ENCODE peak calls at places on chromosomes 7 and 10, in nine cellular contexts. U is heart left ventricle; C is mucosa of descending colon; H is CD8-positive, alpha-beta T cell; P is spleen; Y is Peyer's patch; W is psoas muscle; M is A549; N is neural progenitor cell. Z is an unnamed sample. For H3K4me1, the result is how much of the 10 kb centered on the place peaks cover.

GRCh38 chr10:61280303-61280702 is 172.9 kb downstream of the TMEM26 start:
- DNase-seq in U (no peak), P (no peak), M (no peak), H (no peak), C (no peak), Y (no peak), W (no peak), N (no peak), Z (no peak)

GRCh38 chr10:22931948-22932347 is 4.1 kb downstream of the ARMC3 start:
- DNase-seq in M (no peak), U (no peak), C (no peak), W (no peak), P (no peak), N (no peak), H (no peak), Y (no peak), Z (peak)

GRCh38 chr7:106493041-106493731 is 167.8 kb downstream of the CCDC71L start:
- DNase-seq in M (no peak), U (no peak), N (no peak), W (no peak), P (no peak), Y (peak), C (peak), H (no peak), Z (no peak)

GRCh38 chr10:13087986-13088618 is 11.9 kb upstream of the OPTN start:
- DNase-seq in Y (no peak), P (no peak), M (peak), U (no peak), N (no peak), H (no peak), C (no peak), W (no peak), Z (no peak)

GRCh38 chr7:78141533-78142281 is 343.1 kb downstream of the PHTF2 start:
- DNase-seq in Y (no peak), M (no peak), H (no peak), N (no peak), C (no peak), U (no peak), W (no peak), P (no peak), Z (no peak)

GRCh38 chr10:109996225-109996624 is 11.6 kb upstream of the ADD3 start:
- DNase-seq in W (no peak), H (no peak), M (no peak), Y (no peak), C (no peak), P (no peak), N (no peak), U (no peak), Z (peak)

GRCh38 chr10:88207121-88207546 is 343.7 kb downstream of the PTEN start:
- DNase-seq in C (no peak), Y (no peak), M (no peak), U (no peak), N (no peak), P (no peak), H (no peak), W (no peak), Z (no peak)

GRCh38 chr10:130079614-130080460 is 30.8 kb downstream of the C10orf143 start:
- DNase-seq in Y (no peak), H (no peak), N (no peak), M (no peak), P (no peak), W (no peak), C (no peak), U (no peak), Z (no peak)

GRCh38 chr7:101121996-101122932 is 4.6 kb upstream of the SERPINE1 start:
- DNase-seq in U (peak), Y (peak), P (no peak), H (no peak), C (peak), N (peak), M (peak), W (peak), Z (peak)

GRCh38 chr10:34031410-34031809 is 696.9 kb upstream of the NRP1 start:
- DNase-seq in Y (no peak), P (no peak), M (no peak), N (no peak), C (no peak), U (peak), W (peak), H (no peak), Z (no peak)

GRCh38 chr10:3537518-3537917 is 247.5 kb downstream of the KLF6 start:
- DNase-seq in N (no peak), P (no peak), C (no peak), H (no peak), Y (no peak), U (no peak), M (no peak), W (no peak), Z (no peak)

GRCh38 chr10:9160275-9160674 is 1105.8 kb downstream of the GATA3 start:
- DNase-seq in N (no peak), M (no peak), P (no peak), C (no peak), U (no peak), Y (no peak), W (no peak), H (no peak), Z (no peak)

GRCh38 chr10:51014680-51015425 is 59.4 kb upstream of the PRKG1 start:
- DNase-seq in C (no peak), H (no peak), U (no peak), Y (no peak), N (no peak), M (no peak), W (no peak), P (no peak), Z (no peak)

GRCh38 chr7:9625953-9626352 is 1192.5 kb downstream of the NXPH1 start:
- DNase-seq in M (no peak), Y (no peak), P (no peak), C (no peak), W (no peak), U (no peak), N (no peak), H (no peak), Z (no peak)

GRCh38 chr10:23630880-23631279 is 192.0 kb downstream of the OTUD1 start:
- DNase-seq in Y (no peak), W (no peak), P (no peak), C (no peak), H (no peak), M (no peak), U (no peak), N (peak), Z (no peak)

GRCh38 chr7:47507514-47507913 is 74.4 kb downstream of the TNS3 start:
- DNase-seq in W (peak), P (no peak), M (no peak), C (peak), Y (no peak), U (no peak), N (peak), H (no peak), Z (no peak)

GRCh38 chr7:152504367-152504766 is 68.6 kb upstream of the KMT2C start:
- DNase-seq in C (no peak), P (peak), U (no peak), W (no peak), M (no peak), H (no peak), Y (no peak), N (no peak), Z (peak)

GRCh38 chr10:97136744-97137143 is 49.0 kb downstream of the SLIT1 start:
- DNase-seq in H (no peak), N (no peak), M (no peak), C (no peak), U (no peak), P (peak), Y (no peak), W (no peak), Z (no peak)

GRCh38 chr10:48800283-48800675 is 115.6 kb downstream of the WDFY4 start:
- DNase-seq in U (no peak), Y (no peak), M (no peak), P (no peak), N (no peak), C (no peak), H (no peak), W (no peak), Z (no peak)

GRCh38 chr7:82624337-82624736 is 180.8 kb upstream of the CACNA2D1 start:
- DNase-seq in P (no peak), N (no peak), H (no peak), C (no peak), M (no peak), W (no peak), Y (no peak), U (no peak), Z (no peak)

GRCh38 chr7:68892211-68892610 is 706.1 kb upstream of the AUTS2 start:
- DNase-seq in U (no peak), P (no peak), C (no peak), W (no peak), H (no peak), M (peak), Y (no peak), N (peak), Z (peak)

DNA sequence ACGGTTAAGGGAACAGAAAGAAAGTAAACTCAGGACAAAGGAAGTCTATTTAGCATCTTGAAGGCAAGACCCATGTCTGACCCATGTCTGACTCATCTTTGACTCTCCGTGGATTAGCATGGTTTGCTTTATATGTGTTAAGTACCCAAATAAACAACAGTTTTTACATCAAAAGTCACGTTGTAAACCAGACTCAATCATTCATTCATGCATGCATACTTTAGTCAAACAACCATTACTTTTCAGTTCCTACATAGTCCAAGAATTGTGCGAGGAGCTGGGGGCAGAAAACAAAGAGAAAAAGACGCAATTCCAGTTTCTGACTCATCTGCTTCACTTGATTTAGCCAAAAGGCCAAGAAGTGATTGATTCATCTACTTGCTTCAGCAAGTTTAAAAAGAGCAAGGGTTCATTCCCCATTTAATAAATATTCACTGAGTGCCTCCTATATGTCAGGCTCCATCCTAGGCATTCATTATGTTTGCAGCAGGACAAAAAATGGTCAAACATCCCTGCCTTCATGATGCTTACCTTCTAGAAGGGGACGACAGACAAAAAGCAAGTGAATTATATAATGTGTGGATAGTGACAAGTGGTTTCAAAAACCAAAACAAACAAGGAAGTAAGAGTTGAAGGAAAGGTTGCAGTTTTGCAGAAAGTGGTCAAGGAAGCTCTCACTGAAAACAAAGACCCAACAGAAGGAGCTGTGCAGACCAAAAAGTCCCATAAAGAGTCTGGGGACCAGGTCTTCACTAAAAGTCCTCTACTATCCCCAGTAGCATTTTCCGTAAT is 116.2 kb downstream of the FAM107B start:
- DNase-seq in W (no peak), P (no peak), N (no peak), U (no peak), C (no peak), Y (no peak), H (no peak), M (peak), Z (no peak)
- H3K4me1 ChIP-seq in W (under half), P (under half), N (under half), U (under half), C (under half), Y (under half), H (under half), M (half or more), Z (under half)

DNA sequence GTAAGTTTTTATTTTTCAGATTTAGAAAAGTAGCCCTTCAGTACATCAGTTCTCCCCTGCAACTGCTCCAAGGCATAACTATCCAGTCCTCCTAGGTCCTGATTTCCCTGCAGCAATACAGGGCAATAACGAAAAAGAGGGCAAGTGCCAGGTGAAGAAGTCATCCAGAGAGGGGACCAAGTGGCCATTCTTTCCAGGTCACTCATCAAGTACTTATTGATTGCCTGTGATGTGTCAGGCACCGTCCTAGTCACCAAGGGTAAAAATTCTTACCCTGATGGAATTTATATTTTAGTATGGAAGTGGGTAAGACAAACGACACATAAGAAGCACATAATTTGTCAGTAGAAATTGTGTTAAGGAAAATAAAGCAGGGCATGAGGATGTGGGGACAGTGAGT is 67.1 kb upstream of the GSDME start:
- DNase-seq in C (no peak), W (no peak), H (no peak), U (no peak), M (no peak), P (no peak), N (no peak), Y (no peak), Z (no peak)
- H3K4me1 ChIP-seq in C (under half), W (under half), H (half or more), U (under half), M (half or more), P (under half), N (under half), Y (under half), Z (half or more)

GRCh38 chr10:32333849-32334248 is 13.1 kb downstream of the EPC1 start:
- DNase-seq in H (no peak), W (no peak), C (no peak), M (no peak), Y (no peak), U (no peak), P (no peak), N (no peak), Z (no peak)
- H3K4me1 ChIP-seq in H (half or more), W (half or more), C (half or more), M (under half), Y (under half), U (half or more), P (half or more), N (under half), Z (under half)

DNA sequence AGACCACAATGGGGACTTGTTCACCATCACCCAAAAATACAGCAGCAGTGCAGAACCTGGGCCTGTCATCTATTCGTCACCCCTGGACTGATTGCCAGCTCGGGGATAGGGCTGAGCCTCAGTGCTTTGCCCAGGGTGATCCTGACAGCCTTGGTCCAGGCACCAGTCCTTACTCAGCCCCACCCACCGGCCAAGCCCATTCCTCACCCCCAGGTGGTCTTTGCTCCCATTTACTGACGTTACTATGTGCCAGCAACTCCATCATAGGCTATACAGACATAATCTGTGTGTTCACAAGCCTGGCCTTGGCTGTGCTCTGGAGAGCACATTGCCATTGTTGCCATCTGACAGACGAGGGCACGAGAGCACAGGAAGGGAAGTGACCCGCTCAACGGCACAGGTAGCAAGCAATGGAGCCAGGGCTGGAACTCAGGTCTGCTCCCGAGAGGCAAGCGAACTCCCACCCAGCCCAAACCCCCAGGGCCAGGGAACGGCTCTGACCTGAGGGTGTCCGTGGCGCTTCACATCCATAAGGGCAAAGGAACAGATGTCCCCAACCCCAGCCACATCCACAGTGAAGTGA is 6.8 kb downstream of the ATG9B start:
- DNase-seq in H (no peak), M (no peak), W (no peak), N (no peak), P (no peak), C (no peak), Y (no peak), U (no peak), Z (no peak)
- H3K4me1 ChIP-seq in H (half or more), M (under half), W (under half), N (under half), P (under half), C (under half), Y (under half), U (under half), Z (under half)

GRCh38 chr7:30171753-30172447 is 37.1 kb downstream of the MTURN start:
- DNase-seq in H (no peak), M (no peak), N (no peak), C (no peak), P (no peak), W (no peak), U (no peak), Y (no peak), Z (no peak)

GRCh38 chr7:30175171-30175570 is 40.4 kb downstream of the MTURN start:
- DNase-seq in M (no peak), H (no peak), W (no peak), P (no peak), U (no peak), Y (no peak), N (no peak), C (no peak), Z (no peak)

GRCh38 chr7:30172451-30172850 is 37.7 kb downstream of the MTURN start:
- DNase-seq in W (no peak), H (no peak), P (no peak), M (no peak), N (no peak), Y (no peak), U (no peak), C (no peak), Z (no peak)

GRCh38 chr7:30170460-30171197 is 35.8 kb downstream of the MTURN start:
- DNase-seq in W (no peak), N (no peak), H (no peak), C (no peak), Y (no peak), U (no peak), P (no peak), M (no peak), Z (no peak)

GRCh38 chr7:30173058-30173897 is 38.5 kb downstream of the MTURN start:
- DNase-seq in W (peak), Y (no peak), P (no peak), C (no peak), H (no peak), U (peak), M (no peak), N (peak), Z (peak)
- H3K4me1 ChIP-seq in W (half or more), Y (under half), P (under half), C (under half), H (under half), U (under half), M (under half), N (under half), Z (under half)

GRCh38 chr10:122186822-122187810 is 84.0 kb upstream of the BTBD16 start:
- DNase-seq in H (no peak), U (no peak), Y (no peak), C (no peak), M (no peak), W (no peak), P (no peak), N (no peak), Z (no peak)
- H3K4me1 ChIP-seq in H (under half), U (under half), Y (under half), C (under half), M (half or more), W (under half), P (under half), N (half or more), Z (under half)

Z was measured in hepatocyte.